ENCODE peak calls at places on chromosome 11, in four cellular contexts. R is mesendoderm; K is CD8-positive, alpha-beta memory T cell; I is GM23338. D is an unnamed sample.

GRCh38 chr11:6362185-6362867 is 27.9 kb upstream of the SMPD1 start:
- DNase-seq in R (no peak), K (no peak), I (no peak), D (no peak)

GRCh38 chr11:46427364-46427763 is 35.8 kb upstream of the CHRM4 start:
- DNase-seq in R (peak), K (no peak), I (peak), D (no peak)

GRCh38 chr11:125443767-125444311 is 52.2 kb downstream of the FEZ1 start:
- DNase-seq in R (peak), K (no peak), I (peak), D (no peak)

GRCh38 chr11:2138075-2138435 is 1.1 kb downstream of the IGF2 start:
- DNase-seq in R (no peak), K (no peak), I (peak), D (no peak)

GRCh38 chr11:48109046-48109666 is 107.5 kb upstream of the OR4B1 start:
- DNase-seq in R (peak), K (peak), I (no peak), D (peak)

GRCh38 chr11:63961608-63962412 is 12.6 kb upstream of the COX8A start:
- DNase-seq in R (peak), K (peak), I (peak), D (peak)

GRCh38 chr11:444397-445144 is 2.8 kb upstream of the ANO9 start:
- DNase-seq in R (no peak), K (no peak), I (no peak), D (peak)

GRCh38 chr11:77074205-77074604 is 7.4 kb downstream of the CAPN5 start:
- DNase-seq in R (no peak), K (no peak), I (no peak), D (no peak)

GRCh38 chr11:12531681-12532080 is 142.5 kb upstream of the TEAD1 start:
- DNase-seq in R (no peak), K (no peak), I (no peak), D (no peak)

GRCh38 chr11:72951193-72951592 is 137.0 kb downstream of the ATG16L2 start:
- DNase-seq in R (no peak), K (no peak), I (no peak), D (peak)

GRCh38 chr11:19573666-19574065 is 139.0 kb upstream of the NAV2 start:
- DNase-seq in R (no peak), K (no peak), I (no peak), D (no peak)

GRCh38 chr11:35579557-35580396 is 38.5 kb upstream of the FJX1 start:
- DNase-seq in R (peak), K (no peak), I (no peak), D (peak)

GRCh38 chr11:131880279-131880678 is 509.9 kb downstream of the NTM start:
- DNase-seq in R (peak), K (no peak), I (no peak), D (no peak)

GRCh38 chr11:69588270-69588669 is 52.7 kb upstream of the CCND1 start:
- DNase-seq in R (no peak), K (no peak), I (peak), D (peak)

GRCh38 chr11:41868606-41869005 is 409.2 kb upstream of the LRRC4C start:
- DNase-seq in R (no peak), K (no peak), I (no peak), D (no peak)

GRCh38 chr11:93024376-93024775 is 54.9 kb downstream of the MTNR1B start:
- DNase-seq in R (no peak), K (no peak), I (no peak), D (no peak)

GRCh38 chr11:14898286-14899086 is 6.5 kb upstream of the CYP2R1 start:
- DNase-seq in R (no peak), K (no peak), I (no peak), D (no peak)

GRCh38 chr11:75023446-75024067 is 34.8 kb downstream of the NEU3 start:
- DNase-seq in R (no peak), K (no peak), I (no peak), D (no peak)

GRCh38 chr11:130451261-130452019 is 3.0 kb downstream of the ADAMTS15 start:
- DNase-seq in R (no peak), K (no peak), I (no peak), D (peak)

GRCh38 chr11:78415338-78415737 is 2.3 kb downstream of the GAB2 start:
- DNase-seq in R (no peak), K (no peak), I (no peak), D (no peak)
- H3K4me3 ChIP-seq in R (no peak), K (no peak), I (no peak), D (no peak)

DNA sequence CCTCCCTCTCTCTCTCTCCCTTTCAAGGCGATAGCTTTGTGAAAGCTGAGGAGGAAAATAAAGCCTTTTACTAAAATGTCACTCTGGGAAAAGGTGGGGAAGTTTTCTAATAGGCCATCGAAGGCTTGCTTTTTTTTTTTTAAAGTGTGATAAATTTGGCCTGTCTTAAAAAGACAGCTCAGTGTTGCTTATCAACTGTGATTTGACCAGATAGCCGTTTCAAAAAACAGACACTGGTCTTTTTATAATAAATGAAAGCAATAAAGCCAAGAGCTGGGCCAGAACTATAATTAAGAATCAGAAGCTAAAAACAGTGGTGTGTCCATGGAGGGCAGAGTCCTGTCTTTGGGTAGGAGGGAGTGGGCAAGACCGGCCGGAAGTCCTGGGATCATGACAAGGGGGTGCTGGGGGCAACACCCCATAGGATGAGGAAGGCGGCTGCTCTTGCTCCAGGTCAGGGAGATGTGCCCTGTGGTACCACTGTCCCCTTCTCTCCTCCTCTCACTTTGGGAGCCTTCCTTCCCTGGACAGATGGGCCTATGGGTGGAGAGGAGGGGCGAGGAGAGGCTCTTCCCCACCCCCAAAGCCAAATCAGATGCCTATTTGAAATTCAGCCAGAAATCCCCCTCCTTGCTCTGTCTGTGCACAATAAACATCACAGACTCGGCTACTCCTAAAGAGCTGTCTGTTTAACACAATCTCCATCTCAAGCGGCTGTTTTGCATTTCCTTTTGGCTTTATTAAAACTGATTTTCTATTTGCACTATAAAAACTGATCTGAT is 267.1 kb downstream of the BUD13 start:
- DNase-seq in R (no peak), K (no peak), I (no peak), D (no peak)
- H3K4me3 ChIP-seq in R (no peak), K (no peak), I (no peak), D (no peak)

DNA sequence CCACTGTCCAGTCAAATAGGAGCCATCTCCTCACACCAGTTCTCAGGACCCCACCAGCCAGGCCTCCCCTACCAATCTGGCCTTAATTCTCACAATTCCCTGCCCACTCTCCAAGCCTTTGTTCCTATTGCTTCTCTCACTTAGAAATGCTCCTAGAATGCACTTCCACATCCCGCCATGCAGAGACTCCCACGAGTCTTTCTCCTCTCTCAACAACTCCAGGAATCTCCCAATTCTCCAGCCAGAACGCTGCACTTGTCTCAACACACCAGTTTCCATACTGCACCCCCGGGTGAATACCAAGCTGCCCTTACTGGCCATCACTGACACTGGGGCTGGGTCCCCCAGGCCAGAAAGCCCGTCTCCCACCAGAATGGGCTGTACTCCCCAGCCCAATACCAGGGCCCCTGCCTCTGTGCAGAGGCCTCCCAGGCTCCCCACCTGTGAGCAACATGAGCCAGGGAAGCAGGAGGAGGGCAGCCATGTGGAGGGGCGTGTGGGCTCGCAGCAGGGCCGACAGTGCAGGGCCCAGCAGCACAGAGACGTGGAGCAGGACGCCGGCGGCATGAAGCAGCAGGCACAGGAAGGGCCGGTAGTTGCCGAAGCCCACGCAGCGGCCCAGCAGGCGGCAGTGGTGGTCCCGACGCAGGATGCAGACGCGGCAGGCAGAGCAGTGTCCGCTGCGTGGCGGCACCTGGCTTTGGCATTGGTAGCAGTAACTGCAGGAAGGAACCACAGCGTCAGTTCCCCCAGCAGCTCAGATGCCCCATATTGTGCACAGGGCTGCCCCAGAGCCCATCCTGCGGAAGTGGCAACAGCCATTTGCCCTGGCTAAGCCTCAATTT is 2.4 kb downstream of the ZDHHC24 start:
- DNase-seq in R (peak), K (peak), I (peak), D (peak)
- H3K4me3 ChIP-seq in R (no peak), K (peak), I (no peak), D (peak)

GRCh38 chr11:114297806-114298700 is 1.9 kb downstream of the NNMT start:
- DNase-seq in R (peak), K (no peak), I (no peak), D (no peak)
- H3K4me3 ChIP-seq in R (no peak), K (no peak), I (no peak), D (peak)

GRCh38 chr11:22454461-22454860 is 116.3 kb downstream of the SLC17A6 start:
- DNase-seq in R (no peak), K (no peak), I (no peak), D (no peak)
- H3K4me3 ChIP-seq in R (no peak), K (no peak), I (no peak), D (no peak)

GRCh38 chr11:86736303-86737143 is 63.8 kb upstream of the PRSS23 start:
- DNase-seq in R (no peak), K (no peak), I (no peak), D (no peak)
- H3K4me3 ChIP-seq in R (no peak), K (no peak), I (no peak), D (no peak)

D was measured in choroid plexus epithelial cell.